ENCODE peak calls at places on chromosomes 1 and 21, in five cellular contexts. W, V, C, O and I are unnamed samples. For H3K9me3, the result is how much of the 10 kb centered on the place peaks cover.

GRCh38 chr1:162384601-162385279 is 3.2 kb downstream of the C1orf226 start:
- DNase-seq in C (peak), W (no peak), O (no peak), V (no peak), I (no peak)

GRCh38 chr1:89952021-89952995 is 42.6 kb upstream of the ZNF326 start:
- DNase-seq in V (no peak), C (no peak), W (no peak), O (no peak), I (no peak)

GRCh38 chr1:30106125-30106524 is 617.3 kb downstream of the MATN1 start:
- DNase-seq in V (no peak), C (no peak), W (peak), O (no peak), I (no peak)

GRCh38 chr1:167602840-167603239 is 27.2 kb upstream of the RCSD1 start:
- DNase-seq in V (no peak), C (no peak), W (no peak), O (no peak), I (no peak)

GRCh38 chr1:231665046-231665445 is 38.5 kb downstream of the DISC1 start:
- DNase-seq in V (no peak), W (no peak), O (no peak), C (no peak), I (no peak)

GRCh38 chr1:93908394-93909145 is 660 bp downstream of the GCLM start:
- DNase-seq in O (peak), C (peak), W (peak), V (peak), I (peak)

GRCh38 chr1:76501576-76502219 is 365.6 kb upstream of the ST6GALNAC5 start:
- DNase-seq in O (no peak), W (no peak), C (no peak), V (no peak), I (no peak)

GRCh38 chr1:186536272-186536905 is 75.5 kb upstream of the PDC start:
- DNase-seq in O (no peak), C (no peak), V (no peak), W (no peak), I (no peak)

GRCh38 chr1:234875953-234876814 is 252.5 kb downstream of the TOMM20 start:
- DNase-seq in O (no peak), C (no peak), V (no peak), W (no peak), I (no peak)

GRCh38 chr21:42469272-42469671 is 26.8 kb downstream of the RSPH1 start:
- DNase-seq in W (no peak), C (no peak), O (no peak), V (no peak), I (no peak)

GRCh38 chr1:20847619-20848080 is 60.5 kb upstream of the HP1BP3 start:
- DNase-seq in V (no peak), C (no peak), O (no peak), W (no peak), I (no peak)

GRCh38 chr1:207798847-207799246 is 47.0 kb downstream of the CD46 start:
- DNase-seq in V (no peak), O (no peak), C (peak), W (no peak), I (no peak)

GRCh38 chr1:8763888-8764287 is 53.6 kb downstream of the RERE start:
- DNase-seq in W (no peak), O (no peak), C (no peak), V (no peak), I (no peak)

GRCh38 chr1:101040666-101041065 is 15.1 kb upstream of the DPH5 start:
- DNase-seq in W (no peak), O (no peak), V (no peak), C (no peak), I (no peak)

GRCh38 chr1:176694713-176695112 is 231.7 kb downstream of the PAPPA2 start:
- DNase-seq in V (no peak), W (no peak), C (no peak), O (no peak), I (no peak)

GRCh38 chr1:47937586-47937985 is 59.6 kb downstream of the TRABD2B start:
- DNase-seq in W (no peak), V (no peak), O (no peak), C (no peak), I (no peak)

GRCh38 chr21:37119421-37120218 is 46.6 kb downstream of the TTC3 start:
- DNase-seq in V (no peak), C (no peak), O (no peak), W (no peak), I (no peak)

GRCh38 chr1:175865041-175865766 is 121.8 kb upstream of the TNR start:
- DNase-seq in O (no peak), V (no peak), W (no peak), C (no peak), I (no peak)

GRCh38 chr1:188355082-188355481 is 1526.3 kb downstream of the PLA2G4A start:
- DNase-seq in C (no peak), W (no peak), V (no peak), O (no peak), I (no peak)

GRCh38 chr21:28607545-28607944 is 385.1 kb downstream of the LTN1 start:
- DNase-seq in V (no peak), W (no peak), C (no peak), O (no peak), I (no peak)

GRCh38 chr1:54814148-54814498 is 13.0 kb upstream of the TTC22 start:
- DNase-seq in O (no peak), V (no peak), W (no peak), C (no peak), I (no peak)

GRCh38 chr1:202343652-202344349 is 2.1 kb upstream of the UBE2T start:
- DNase-seq in W (no peak), V (no peak), O (no peak), C (no peak), I (no peak)

GRCh38 chr1:19450811-19451564 is 34.4 kb downstream of the CAPZB start:
- DNase-seq in C (no peak), W (no peak), V (no peak), O (no peak), I (no peak)

GRCh38 chr1:63575340-63575826 is 17.8 kb upstream of the PGM1 start:
- DNase-seq in W (no peak), C (no peak), V (no peak), O (no peak), I (no peak)

GRCh38 chr1:186623547-186623946 is 56.7 kb downstream of the PTGS2 start:
- DNase-seq in V (no peak), C (no peak), O (no peak), W (no peak), I (no peak)

GRCh38 chr1:36589006-36589405 is 106.3 kb upstream of the CSF3R start:
- DNase-seq in V (no peak), O (no peak), W (no peak), C (no peak), I (no peak)

GRCh38 chr1:107003972-107004371 is 52.5 kb upstream of the PRMT6 start:
- DNase-seq in C (no peak), O (no peak), V (no peak), W (no peak), I (no peak)

GRCh38 chr1:27418326-27418761 is 25.9 kb downstream of the GPR3 start:
- DNase-seq in W (peak), V (peak), O (no peak), C (peak), I (no peak)

GRCh38 chr1:77672374-77672773 is 10.1 kb downstream of the ZZZ3 start:
- DNase-seq in O (no peak), C (no peak), V (no peak), W (no peak), I (no peak)

GRCh38 chr1:4173731-4174130 is 273.7 kb upstream of the C1orf174 start:
- DNase-seq in O (no peak), V (no peak), W (no peak), C (peak), I (no peak)
- H3K9me3 ChIP-seq in O (under half), V (under half), W (under half), C (under half), I (under half)

DNA sequence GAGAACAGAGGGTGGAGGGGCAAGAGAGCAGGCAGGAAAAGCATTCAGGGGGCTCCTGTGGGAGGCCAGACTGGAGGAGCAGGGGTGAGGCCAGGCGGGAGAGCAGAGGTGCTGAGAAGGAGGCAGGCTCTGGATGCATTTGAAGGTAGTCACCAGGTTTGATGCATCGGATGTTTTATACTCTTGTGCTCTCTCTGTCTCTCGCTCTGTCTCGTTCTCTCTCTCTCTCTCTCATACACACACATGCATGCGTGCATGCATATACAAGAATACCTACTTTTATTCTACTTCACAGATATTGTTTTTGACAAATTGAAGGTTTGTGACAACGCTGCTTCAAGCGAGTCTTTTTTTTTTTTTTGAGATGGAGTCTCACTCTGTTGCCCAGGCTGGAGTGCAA is 15.0 kb upstream of the ITPKB start:
- DNase-seq in O (no peak), W (no peak), C (no peak), V (no peak), I (no peak)
- H3K27ac ChIP-seq in O (no peak), W (no peak), C (no peak), V (no peak), I (no peak)

DNA sequence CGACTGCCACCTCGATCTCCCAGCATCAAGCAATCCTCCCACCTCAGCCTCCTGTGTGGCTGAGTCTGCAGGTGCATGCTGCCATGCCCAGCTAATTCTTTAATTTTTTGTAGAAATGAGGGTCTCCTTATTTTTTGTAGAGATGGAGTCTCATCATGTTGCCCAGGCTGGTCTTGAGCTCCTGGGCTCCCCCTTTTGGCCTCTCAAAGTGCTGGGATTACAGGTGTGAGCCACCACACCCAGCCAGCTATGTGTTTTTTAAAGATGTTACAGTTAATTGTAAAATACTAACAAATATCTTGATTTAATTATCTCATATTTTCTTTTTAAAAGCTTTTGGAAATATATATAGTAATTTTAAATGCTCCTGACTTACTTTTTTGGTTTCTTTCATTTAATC is 181.3 kb upstream of the DMRTA2 start:
- DNase-seq in V (no peak), W (no peak), C (no peak), O (no peak), I (no peak)
- TF ChIP-seq CTCF in V (no peak), W (no peak), C (no peak), O (no peak), I (no peak)

GRCh38 chr1:143553627-143554026 is 418.2 kb downstream of the FAM72C start:
- DNase-seq in C (no peak), W (no peak), V (no peak), O (no peak), I (no peak)
- H3K9me3 ChIP-seq in C (under half), W (under half), V (under half), O (under half), I (under half)

GRCh38 chr1:184621262-184621661 is 133.4 kb downstream of the EDEM3 start:
- DNase-seq in C (no peak), W (no peak), O (no peak), V (no peak), I (no peak)
- H3K27ac ChIP-seq in C (peak), W (peak), O (no peak), V (peak), I (no peak)

GRCh38 chr1:189708674-189709073 is 769.0 kb downstream of the BRINP3 start:
- DNase-seq in W (no peak), V (no peak), C (no peak), O (no peak), I (no peak)
- TF ChIP-seq CTCF in W (no peak), V (no peak), C (no peak), O (no peak), I (no peak)

GRCh38 chr1:227712648-227713047 is 22.5 kb downstream of the JMJD4 start:
- DNase-seq in O (no peak), V (no peak), C (no peak), W (no peak), I (no peak)

GRCh38 chr1:227707807-227708206 is 27.3 kb downstream of the JMJD4 start:
- DNase-seq in C (no peak), V (no peak), O (no peak), W (no peak), I (no peak)

GRCh38 chr1:227709451-227709850 is 25.7 kb downstream of the JMJD4 start:
- DNase-seq in W (no peak), V (no peak), O (no peak), C (no peak), I (no peak)
- H3K9me3 ChIP-seq in W (half or more), V (under half), O (half or more), C (under half), I (under half)